ENCODE peak calls at places on chromosomes 3 and 15, in five cellular contexts. P, T, M, X and F are unnamed samples.
A peak's percentile ranks its signal among the peaks of the same experiment; 100 is the strongest.

GRCh38 chr3:160473233-160473632 is 23.6 kb upstream of the TRIM59 start:
- DNase-seq in P (no peak), T (peak; percentile 80), M (no peak), X (no peak), F (no peak)

GRCh38 chr3:175208316-175208715 is 349.2 kb downstream of the NAALADL2 start:
- DNase-seq in P (no peak), T (peak; percentile 11), M (no peak), X (no peak), F (no peak)

GRCh38 chr3:124634210-124635168 is 95.8 kb upstream of the UMPS start:
- DNase-seq in P (no peak), T (no peak), M (peak; percentile 10), X (no peak), F (no peak)

GRCh38 chr3:13254028-13254951 is 165.8 kb downstream of the NUP210 start:
- DNase-seq in P (no peak), T (no peak), M (no peak), X (no peak), F (no peak)

GRCh38 chr15:28114721-28115622 is 15.9 kb upstream of the OCA2 start:
- DNase-seq in P (no peak), T (peak; percentile 41), M (no peak), X (no peak), F (no peak)

GRCh38 chr3:12947504-12948369 is 106.4 kb upstream of the RPL32 start:
- DNase-seq in P (peak; percentile 72), T (peak; percentile 79), M (no peak), X (no peak), F (peak; percentile 74)

GRCh38 chr3:81581966-81582599 is 179.4 kb downstream of the GBE1 start:
- DNase-seq in P (peak; percentile 3), T (peak; percentile 67), M (peak; percentile 58), X (no peak), F (peak; percentile 24)

GRCh38 chr3:81395739-81396138 is 365.7 kb downstream of the GBE1 start:
- DNase-seq in P (no peak), T (no peak), M (peak; percentile 4), X (no peak), F (no peak)

GRCh38 chr15:26355671-26356070 is 417.2 kb downstream of the GABRB3 start:
- DNase-seq in P (no peak), T (no peak), M (no peak), X (no peak), F (no peak)

GRCh38 chr3:141707741-141708203 is 30.3 kb upstream of the RNF7 start:
- DNase-seq in P (peak; percentile 38), T (peak; percentile 53), M (no peak), X (no peak), F (no peak)

GRCh38 chr15:77633913-77634265 is 1.2 kb upstream of the LINGO1 start:
- DNase-seq in P (no peak), T (no peak), M (no peak), X (no peak), F (no peak)

GRCh38 chr15:48385031-48385430 is 53.8 kb downstream of the DUT start:
- DNase-seq in P (no peak), T (peak; percentile 76), M (no peak), X (no peak), F (no peak)

GRCh38 chr3:57733790-57734189 is 22.3 kb upstream of the SLMAP start:
- DNase-seq in P (no peak), T (peak; percentile 24), M (no peak), X (no peak), F (no peak)

GRCh38 chr15:89524184-89524583 is 27.8 kb upstream of the RHCG start:
- DNase-seq in P (no peak), T (no peak), M (no peak), X (no peak), F (no peak)

GRCh38 chr3:107315136-107315535 is 62.1 kb upstream of the CCDC54 start:
- DNase-seq in P (no peak), T (peak; percentile 36), M (no peak), X (no peak), F (no peak)

GRCh38 chr15:57032338-57032737 is 113.9 kb downstream of the TCF12 start:
- DNase-seq in P (no peak), T (no peak), M (no peak), X (no peak), F (no peak)

GRCh38 chr15:85764649-85765277 is 30.0 kb downstream of the KLHL25 start:
- DNase-seq in P (no peak), T (peak; percentile 78), M (no peak), X (no peak), F (no peak)

GRCh38 chr3:159829056-159829995 is 159.3 kb upstream of the IL12A start:
- DNase-seq in P (peak; percentile 66), T (peak; percentile 88), M (peak; percentile 79), X (no peak), F (peak; percentile 87)